ENCODE peak calls at places on chromosomes 6 and 20, in four cellular contexts. C is mesothelial cell of epicardium, Z is H9, V is GM13976. E is an unnamed sample.

GRCh38 chr6:91079939-91080338 is 493.1 kb upstream of the MAP3K7 start:
- DNase-seq in V (no peak), C (no peak), Z (no peak), E (no peak)

GRCh38 chr6:149357726-149358538 is 40.4 kb downstream of the TAB2 start:
- DNase-seq in Z (no peak), C (no peak), V (no peak), E (no peak)

GRCh38 chr20:1274485-1275313 is 8.6 kb downstream of the SNPH start:
- DNase-seq in C (no peak), V (no peak), Z (no peak), E (no peak)

GRCh38 chr6:36985384-36985962 is 523 bp downstream of the MTCH1 start:
- DNase-seq in C (no peak), Z (no peak), V (no peak), E (peak)

GRCh38 chr6:2505624-2506023 is 245.1 kb downstream of the MYLK4 start:
- DNase-seq in V (no peak), Z (peak), C (no peak), E (peak)

GRCh38 chr6:88785478-88785877 is 177.9 kb downstream of the RNGTT start:
- DNase-seq in C (no peak), V (no peak), Z (no peak), E (no peak)

GRCh38 chr6:109034439-109035041 is 60.1 kb downstream of the SESN1 start:
- DNase-seq in V (no peak), Z (no peak), C (no peak), E (no peak)

GRCh38 chr6:83308833-83309232 is 115.7 kb downstream of the RWDD2A start:
- DNase-seq in C (no peak), V (no peak), Z (no peak), E (no peak)

GRCh38 chr20:59598625-59599310 is 5.6 kb upstream of the PHACTR3 start:
- DNase-seq in Z (peak), V (peak), C (peak), E (peak)

GRCh38 chr6:131778134-131778533 is 29.7 kb upstream of the ENPP1 start:
- DNase-seq in C (no peak), Z (no peak), V (no peak), E (no peak)

GRCh38 chr20:32155017-32155965 is 45.8 kb downstream of the TM9SF4 start:
- DNase-seq in V (peak), C (no peak), Z (peak), E (peak)

GRCh38 chr6:90079555-90080490 is 185.6 kb downstream of the GJA10 start:
- DNase-seq in C (no peak), Z (no peak), V (no peak), E (peak)

GRCh38 chr6:85679445-85680123 is 36.9 kb upstream of the SYNCRIP start:
- DNase-seq in Z (no peak), V (no peak), C (no peak), E (peak)

GRCh38 chr6:77463308-77463880 is at the start of gene HTR1B:
- DNase-seq in V (peak), C (peak), Z (peak), E (no peak)

GRCh38 chr6:14475306-14475705 is 357.7 kb downstream of the CD83 start:
- DNase-seq in C (no peak), Z (no peak), V (no peak), E (no peak)

GRCh38 chr6:14476793-14477531 is 359.4 kb downstream of the CD83 start:
- DNase-seq in V (no peak), Z (no peak), C (no peak), E (no peak)

GRCh38 chr6:14470697-14471096 is 353.1 kb downstream of the CD83 start:
- DNase-seq in Z (no peak), C (no peak), V (no peak), E (no peak)

GRCh38 chr6:14474816-14475215 is 357.2 kb downstream of the CD83 start:
- DNase-seq in Z (no peak), V (no peak), C (no peak), E (no peak)

GRCh38 chr6:14472964-14473363 is 355.4 kb downstream of the CD83 start:
- DNase-seq in Z (no peak), V (no peak), C (no peak), E (no peak)
- TF ChIP-seq CTCF in Z (no peak), V (no peak), C (no peak), E (no peak)

GRCh38 chr6:122832515-122833228 is 43.6 kb downstream of the SMPDL3A start:
- DNase-seq in Z (no peak), V (no peak), C (no peak), E (no peak)

GRCh38 chr6:122839906-122840305 is 50.8 kb downstream of the SMPDL3A start:
- DNase-seq in V (no peak), C (no peak), Z (no peak), E (no peak)

GRCh38 chr6:122839477-122839876 is 50.4 kb downstream of the SMPDL3A start:
- DNase-seq in V (peak), C (peak), Z (peak), E (peak)

GRCh38 chr6:122833229-122833556 is 44.1 kb downstream of the SMPDL3A start:
- DNase-seq in Z (peak), V (no peak), C (no peak), E (no peak)

GRCh38 chr6:122838060-122838780 is 49.2 kb downstream of the SMPDL3A start:
- DNase-seq in C (no peak), V (peak), Z (no peak), E (no peak)
- TF ChIP-seq CTCF in C (peak), V (no peak), Z (peak), E (peak)

GRCh38 chr6:19204445-19204844 is 632.7 kb upstream of the ID4 start:
- DNase-seq in V (no peak), Z (no peak), C (no peak), E (no peak)
- TF ChIP-seq CTCF in V (no peak), Z (peak), C (no peak), E (no peak)

GRCh38 chr6:139895205-139895793 is 520.9 kb upstream of the CITED2 start:
- DNase-seq in C (no peak), V (no peak), Z (no peak), E (no peak)
- TF ChIP-seq CTCF in C (peak), V (no peak), Z (no peak), E (no peak)

DNA sequence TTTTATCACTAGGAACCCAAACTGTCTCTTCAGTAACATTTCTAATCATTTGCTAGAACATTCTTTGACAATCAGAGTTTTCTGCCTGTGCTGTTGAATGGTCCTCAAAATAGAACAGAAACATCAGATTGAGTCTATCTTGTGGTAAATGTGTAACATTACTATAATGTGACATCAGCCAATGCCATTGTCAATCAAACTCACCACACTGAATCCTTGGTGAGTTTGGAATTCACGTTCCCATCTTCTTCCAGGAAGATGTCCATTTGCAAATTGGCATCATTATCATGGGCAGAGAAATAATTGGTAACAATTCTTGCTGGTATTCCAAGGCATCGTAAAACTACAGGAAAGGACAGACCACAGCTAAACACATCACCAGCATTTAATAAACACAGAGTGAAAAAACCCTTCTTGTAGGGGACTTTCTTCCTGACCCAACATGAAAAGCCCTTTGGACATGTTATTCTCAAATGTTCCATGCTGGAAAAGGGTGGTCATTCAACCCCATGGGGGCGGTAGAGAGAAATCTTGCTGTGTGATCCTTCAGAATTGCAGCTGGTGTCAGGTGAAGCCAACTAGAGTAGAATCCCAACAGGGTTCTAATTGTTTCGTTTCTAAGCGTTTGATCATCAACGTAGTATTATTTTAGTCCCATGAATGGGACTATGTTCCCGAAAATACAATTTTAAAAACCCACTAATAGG is 98.5 kb downstream of the F13A1 start:
- DNase-seq in C (no peak), V (no peak), Z (peak), E (peak)
- TF ChIP-seq CTCF in C (peak), V (no peak), Z (peak), E (peak)

GRCh38 chr6:138277835-138278234 is 59.5 kb upstream of the PBOV1 start:
- DNase-seq in C (no peak), Z (no peak), V (no peak), E (no peak)

GRCh38 chr6:138275976-138276375 is 57.7 kb upstream of the PBOV1 start:
- DNase-seq in Z (peak), C (no peak), V (no peak), E (no peak)

GRCh38 chr6:138272543-138273305 is 54.4 kb upstream of the PBOV1 start:
- DNase-seq in Z (no peak), C (no peak), V (no peak), E (no peak)

GRCh38 chr6:138278326-138278725 is 60.0 kb upstream of the PBOV1 start:
- DNase-seq in C (no peak), V (no peak), Z (peak), E (no peak)
- TF ChIP-seq CTCF in C (no peak), V (no peak), Z (peak), E (no peak)

DNA sequence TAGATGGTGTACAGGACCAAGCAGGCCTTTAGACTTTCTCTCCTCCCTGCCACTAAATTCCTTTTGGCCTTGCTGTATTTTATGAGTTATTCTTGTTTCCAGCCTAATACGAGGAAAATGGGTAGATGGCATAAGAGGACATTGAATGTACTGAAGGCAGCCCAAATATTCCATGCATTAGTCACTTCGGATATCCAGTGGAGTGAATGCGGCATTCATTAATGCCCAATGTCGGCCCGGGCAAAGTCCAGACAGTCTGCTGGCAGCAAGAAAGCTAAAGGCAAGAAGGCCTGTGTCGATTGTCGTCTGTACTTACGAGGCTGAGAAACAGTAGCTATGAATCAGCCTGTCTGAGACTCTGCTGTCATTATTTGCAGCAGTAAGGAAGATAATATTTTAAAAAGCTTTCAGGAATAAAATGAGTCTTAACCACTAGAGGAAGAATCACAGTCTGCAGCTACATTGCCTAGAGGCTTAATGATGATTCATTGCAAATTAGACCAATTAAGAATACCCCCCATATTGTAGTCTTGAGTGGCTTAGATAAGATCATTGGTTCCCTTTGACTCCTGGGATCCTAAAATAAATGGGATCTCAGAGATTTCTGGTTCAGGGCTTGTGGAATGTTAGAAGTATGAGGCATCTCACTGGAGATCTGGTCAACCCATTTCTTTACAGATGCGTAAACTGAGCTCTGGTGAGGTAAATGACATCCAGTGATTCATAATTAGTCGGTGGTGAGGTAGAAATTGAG is 534.1 kb upstream of the JAG1 start:
- DNase-seq in V (no peak), C (no peak), Z (no peak), E (no peak)
- TF ChIP-seq CTCF in V (no peak), C (no peak), Z (no peak), E (no peak)

DNA sequence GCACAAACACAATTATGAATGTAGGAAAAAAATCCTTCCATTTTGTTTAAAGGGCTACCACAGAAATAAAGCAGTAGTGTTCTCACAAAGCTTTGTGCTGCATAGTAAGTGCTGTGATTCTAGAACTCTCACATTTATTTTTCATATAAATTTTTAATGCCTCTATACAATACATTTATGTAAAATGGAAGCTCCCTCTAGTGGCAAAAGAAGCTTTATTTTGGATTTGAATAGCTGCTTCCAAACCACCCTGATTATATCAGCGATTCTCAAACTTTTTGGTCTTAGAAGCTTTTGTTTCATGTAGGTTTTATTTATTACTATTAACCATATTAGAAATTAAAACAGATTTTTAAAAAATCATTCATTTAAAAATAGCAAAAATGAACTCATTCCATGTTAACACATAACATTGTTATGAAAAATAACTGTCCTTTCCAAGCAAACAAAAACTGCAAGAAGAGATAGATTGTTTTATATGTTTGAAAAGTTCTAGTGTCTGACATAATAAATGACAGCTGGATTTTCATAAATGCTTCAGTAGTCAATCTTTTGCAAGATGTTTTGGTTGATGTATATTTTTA is 38.4 kb downstream of the HS3ST5 start:
- DNase-seq in C (no peak), Z (no peak), V (no peak), E (no peak)
- TF ChIP-seq CTCF in C (peak), Z (peak), V (no peak), E (peak)